ENCODE peak calls at places on chromosomes 13 and 19, in five cellular contexts. Q, R, V, W and P are unnamed samples.

GRCh38 chr19:45186509-45187334 is 8.1 kb downstream of the BLOC1S3 start:
- DNase-seq in Q (no peak), V (no peak), W (peak; percentile 9), R (no peak), P (no peak)

GRCh38 chr13:63516124-63516523 is 2100.5 kb upstream of the PCDH20 start:
- DNase-seq in V (no peak), W (peak; percentile 16), R (no peak), Q (peak; percentile 44), P (no peak)

GRCh38 chr19:43738780-43739211 is 16.0 kb downstream of the SMG9 start:
- DNase-seq in R (no peak), V (no peak), Q (no peak), W (no peak), P (no peak)

GRCh38 chr19:16888629-16889371 is at the start of gene F2RL3:
- DNase-seq in R (peak; percentile 46), W (no peak), Q (no peak), V (no peak), P (no peak)

GRCh38 chr19:48741222-48741999 is 1.0 kb upstream of the RASIP1 start:
- DNase-seq in W (no peak), R (no peak), Q (no peak), V (no peak), P (no peak)

GRCh38 chr19:3931041-3931440 is 1.8 kb upstream of the NMRK2 start:
- DNase-seq in W (no peak), V (no peak), Q (no peak), R (no peak), P (no peak)

GRCh38 chr13:34942732-34943674 is 933 bp downstream of the NBEA start:
- DNase-seq in V (no peak), W (no peak), Q (no peak), R (peak; percentile 62), P (peak; percentile 1)

GRCh38 chr13:23443878-23444277 is 10.4 kb upstream of the SACS start:
- DNase-seq in Q (no peak), W (no peak), R (no peak), V (no peak), P (no peak)

GRCh38 chr13:110455444-110455843 is 106.1 kb downstream of the RAB20 start:
- DNase-seq in W (no peak), Q (no peak), R (no peak), V (no peak), P (no peak)

GRCh38 chr19:12482505-12482886 is 2.1 kb downstream of the ZNF709 start:
- DNase-seq in R (no peak), W (no peak), Q (no peak), V (no peak), P (no peak)

GRCh38 chr13:36006347-36006746 is 124.8 kb downstream of the DCLK1 start:
- DNase-seq in W (peak; percentile 36), Q (peak; percentile 42), R (no peak), V (no peak), P (peak; percentile 3)

GRCh38 chr13:113343692-113343968 is 20.3 kb downstream of the GRTP1 start:
- DNase-seq in W (no peak), R (peak; percentile 40), Q (no peak), V (no peak), P (no peak)

GRCh38 chr19:17718988-17719711 is at the start of gene MAP1S:
- DNase-seq in W (peak; percentile 45), Q (no peak), R (peak; percentile 88), V (peak; percentile 21), P (peak; percentile 29)

GRCh38 chr13:84903391-84903790 is 895.8 kb downstream of the SLITRK6 start:
- DNase-seq in V (no peak), R (no peak), W (no peak), Q (no peak), P (no peak)

GRCh38 chr13:110113284-110113764 is 193.6 kb downstream of the COL4A1 start:
- DNase-seq in Q (no peak), V (no peak), W (peak; percentile 85), R (no peak), P (peak; percentile 37)

GRCh38 chr13:114140131-114140908 is 7.9 kb upstream of the RASA3 start:
- DNase-seq in Q (no peak), R (no peak), W (no peak), V (no peak), P (no peak)

GRCh38 chr19:30388327-30388726 is 16.1 kb downstream of the ZNF536 start:
- DNase-seq in R (no peak), W (no peak), Q (no peak), V (no peak), P (no peak)

GRCh38 chr19:35513231-35513974 is at the start of gene DMKN:
- DNase-seq in W (peak; percentile 58), R (peak; percentile 64), V (no peak), Q (no peak), P (peak; percentile 62)

GRCh38 chr19:37930416-37930815 is 23.4 kb downstream of the SIPA1L3 start:
- DNase-seq in Q (no peak), R (no peak), W (peak; percentile 58), V (no peak), P (no peak)

GRCh38 chr13:41494202-41494601 is 36.9 kb downstream of the RGCC start:
- DNase-seq in R (no peak), W (no peak), V (no peak), Q (no peak), P (no peak)

GRCh38 chr19:12866416-12867119 is 14.7 kb downstream of the DNASE2 start:
- DNase-seq in V (no peak), Q (no peak), W (no peak), R (no peak), P (no peak)

GRCh38 chr13:99953138-99953755 is 18.3 kb downstream of the ZIC5 start:
- DNase-seq in Q (no peak), W (no peak), R (no peak), V (no peak), P (no peak)

GRCh38 chr19:4639531-4640246 is 373 bp downstream of the TNFAIP8L1 start:
- DNase-seq in W (no peak), Q (no peak), R (no peak), V (no peak), P (no peak)

GRCh38 chr19:18479964-18480723 is 41.7 kb downstream of the ELL start:
- DNase-seq in V (no peak), Q (no peak), W (peak; percentile 71), R (no peak), P (peak; percentile 96)

GRCh38 chr13:45231722-45232121 is 30.9 kb upstream of the KCTD4 start:
- DNase-seq in Q (peak; percentile 40), W (peak; percentile 41), V (no peak), R (no peak), P (peak; percentile 39)

GRCh38 chr13:89458456-89458855 is 1787.3 kb downstream of the SLITRK5 start:
- DNase-seq in R (no peak), Q (no peak), V (no peak), W (peak; percentile 6), P (peak; percentile 18)

GRCh38 chr19:4712771-4713170 is 10.9 kb downstream of the DPP9 start:
- DNase-seq in R (no peak), V (no peak), W (no peak), Q (no peak), P (no peak)

GRCh38 chr19:15631817-15632216 is 8.9 kb upstream of the CYP4F3 start:
- DNase-seq in W (no peak), V (no peak), Q (no peak), R (peak; percentile 62), P (no peak)

GRCh38 chr13:105365831-105366230 is 1169.6 kb downstream of the EFNB2 start:
- DNase-seq in R (no peak), W (no peak), V (no peak), Q (no peak), P (no peak)